ENCODE peak calls at places on chromosomes 12 and 14, in eight cellular contexts. One of them, this sample, is unnamed. For H3K4me1, the result is how much of the 10 kb centered on the place peaks cover.

GRCh38 chr12:113005759-113006158 is 27.4 kb downstream of the OAS2 start:
- DNase-seq in A549: peak
- DNase-seq in mammary epithelial cell: no peak
- DNase-seq in mesendoderm: peak
- DNase-seq in GM23248: peak
- DNase-seq in astrocyte: no peak
- DNase-seq in transverse colon: no peak
- DNase-seq in heart right ventricle: no peak
- DNase-seq in this sample: no peak

GRCh38 chr14:81137316-81137715 is 83.4 kb downstream of the GTF2A1 start:
- DNase-seq in transverse colon: no peak
- DNase-seq in GM23248: peak
- DNase-seq in A549: peak
- DNase-seq in astrocyte: peak
- DNase-seq in heart right ventricle: no peak
- DNase-seq in mammary epithelial cell: peak
- DNase-seq in mesendoderm: peak
- DNase-seq in this sample: no peak

GRCh38 chr14:77199590-77199989 is 18.0 kb downstream of the TMEM63C start:
- DNase-seq in astrocyte: no peak
- DNase-seq in GM23248: no peak
- DNase-seq in mammary epithelial cell: no peak
- DNase-seq in transverse colon: no peak
- DNase-seq in heart right ventricle: no peak
- DNase-seq in mesendoderm: no peak
- DNase-seq in A549: no peak
- DNase-seq in this sample: no peak

GRCh38 chr12:127230843-127231260 is 1036.1 kb upstream of the TMEM132C start:
- DNase-seq in GM23248: peak
- DNase-seq in heart right ventricle: no peak
- DNase-seq in mammary epithelial cell: peak
- DNase-seq in astrocyte: peak
- DNase-seq in A549: no peak
- DNase-seq in transverse colon: no peak
- DNase-seq in mesendoderm: no peak
- DNase-seq in this sample: no peak

GRCh38 chr12:130073721-130074120 is 88.5 kb upstream of the FZD10 start:
- DNase-seq in astrocyte: no peak
- DNase-seq in GM23248: no peak
- DNase-seq in mesendoderm: no peak
- DNase-seq in heart right ventricle: no peak
- DNase-seq in transverse colon: no peak
- DNase-seq in A549: no peak
- DNase-seq in mammary epithelial cell: no peak
- DNase-seq in this sample: peak

GRCh38 chr12:58206876-58207275 is 265.5 kb downstream of the ATP23 start:
- DNase-seq in heart right ventricle: no peak
- DNase-seq in GM23248: no peak
- DNase-seq in mesendoderm: peak
- DNase-seq in mammary epithelial cell: no peak
- DNase-seq in astrocyte: no peak
- DNase-seq in transverse colon: no peak
- DNase-seq in A549: no peak
- DNase-seq in this sample: no peak

GRCh38 chr12:114528766-114529165 is 122.8 kb upstream of the TBX5 start:
- DNase-seq in heart right ventricle: no peak
- DNase-seq in mesendoderm: no peak
- DNase-seq in transverse colon: no peak
- DNase-seq in mammary epithelial cell: no peak
- DNase-seq in A549: no peak
- DNase-seq in GM23248: no peak
- DNase-seq in astrocyte: no peak
- DNase-seq in this sample: no peak

GRCh38 chr12:75913502-75914110 is 118.0 kb downstream of the PHLDA1 start:
- DNase-seq in GM23248: no peak
- DNase-seq in mammary epithelial cell: no peak
- DNase-seq in heart right ventricle: peak
- DNase-seq in A549: no peak
- DNase-seq in astrocyte: peak
- DNase-seq in mesendoderm: no peak
- DNase-seq in transverse colon: no peak
- DNase-seq in this sample: no peak

GRCh38 chr12:15550778-15551177 is 228.5 kb downstream of the PTPRO start:
- DNase-seq in GM23248: no peak
- DNase-seq in A549: no peak
- DNase-seq in astrocyte: no peak
- DNase-seq in mammary epithelial cell: no peak
- DNase-seq in heart right ventricle: no peak
- DNase-seq in mesendoderm: no peak
- DNase-seq in transverse colon: no peak
- DNase-seq in this sample: no peak

GRCh38 chr12:10115311-10115710 is 14.7 kb downstream of the CLEC7A start:
- DNase-seq in heart right ventricle: no peak
- DNase-seq in mammary epithelial cell: no peak
- DNase-seq in astrocyte: no peak
- DNase-seq in mesendoderm: no peak
- DNase-seq in A549: no peak
- DNase-seq in GM23248: no peak
- DNase-seq in transverse colon: no peak
- DNase-seq in this sample: no peak

GRCh38 chr14:103216399-103216798 is 93.1 kb downstream of the TNFAIP2 start:
- DNase-seq in heart right ventricle: no peak
- DNase-seq in mesendoderm: no peak
- DNase-seq in A549: no peak
- DNase-seq in transverse colon: no peak
- DNase-seq in mammary epithelial cell: no peak
- DNase-seq in astrocyte: no peak
- DNase-seq in GM23248: no peak
- DNase-seq in this sample: no peak

GRCh38 chr14:34750670-34751069 is 36.3 kb upstream of the CFL2 start:
- DNase-seq in heart right ventricle: no peak
- DNase-seq in A549: no peak
- DNase-seq in transverse colon: no peak
- DNase-seq in mesendoderm: no peak
- DNase-seq in GM23248: peak
- DNase-seq in mammary epithelial cell: peak
- DNase-seq in astrocyte: peak
- DNase-seq in this sample: no peak

GRCh38 chr12:26271024-26271423 is 75.7 kb downstream of the SSPN start:
- DNase-seq in mesendoderm: peak
- DNase-seq in A549: no peak
- DNase-seq in heart right ventricle: no peak
- DNase-seq in mammary epithelial cell: no peak
- DNase-seq in GM23248: peak
- DNase-seq in astrocyte: peak
- DNase-seq in transverse colon: no peak
- DNase-seq in this sample: no peak

GRCh38 chr14:61615743-61616523 is 79.4 kb upstream of the HIF1A start:
- DNase-seq in astrocyte: peak
- DNase-seq in mammary epithelial cell: no peak
- DNase-seq in transverse colon: no peak
- DNase-seq in A549: no peak
- DNase-seq in GM23248: no peak
- DNase-seq in mesendoderm: no peak
- DNase-seq in heart right ventricle: no peak
- DNase-seq in this sample: no peak

GRCh38 chr12:117189725-117190209 is 503 bp downstream of the FBXO21 start:
- DNase-seq in mammary epithelial cell: peak
- DNase-seq in astrocyte: peak
- DNase-seq in A549: peak
- DNase-seq in transverse colon: peak
- DNase-seq in GM23248: peak
- DNase-seq in mesendoderm: peak
- DNase-seq in heart right ventricle: peak
- DNase-seq in this sample: no peak

GRCh38 chr14:56005580-56006053 is 112.6 kb upstream of the PELI2 start:
- DNase-seq in astrocyte: peak
- DNase-seq in heart right ventricle: no peak
- DNase-seq in mammary epithelial cell: no peak
- DNase-seq in mesendoderm: peak
- DNase-seq in GM23248: peak
- DNase-seq in A549: no peak
- DNase-seq in transverse colon: no peak
- DNase-seq in this sample: no peak

GRCh38 chr12:72491399-72491798 is 219.2 kb downstream of the TRHDE start:
- DNase-seq in transverse colon: no peak
- DNase-seq in A549: no peak
- DNase-seq in mesendoderm: no peak
- DNase-seq in mammary epithelial cell: no peak
- DNase-seq in heart right ventricle: no peak
- DNase-seq in astrocyte: peak
- DNase-seq in GM23248: peak
- DNase-seq in this sample: no peak

DNA sequence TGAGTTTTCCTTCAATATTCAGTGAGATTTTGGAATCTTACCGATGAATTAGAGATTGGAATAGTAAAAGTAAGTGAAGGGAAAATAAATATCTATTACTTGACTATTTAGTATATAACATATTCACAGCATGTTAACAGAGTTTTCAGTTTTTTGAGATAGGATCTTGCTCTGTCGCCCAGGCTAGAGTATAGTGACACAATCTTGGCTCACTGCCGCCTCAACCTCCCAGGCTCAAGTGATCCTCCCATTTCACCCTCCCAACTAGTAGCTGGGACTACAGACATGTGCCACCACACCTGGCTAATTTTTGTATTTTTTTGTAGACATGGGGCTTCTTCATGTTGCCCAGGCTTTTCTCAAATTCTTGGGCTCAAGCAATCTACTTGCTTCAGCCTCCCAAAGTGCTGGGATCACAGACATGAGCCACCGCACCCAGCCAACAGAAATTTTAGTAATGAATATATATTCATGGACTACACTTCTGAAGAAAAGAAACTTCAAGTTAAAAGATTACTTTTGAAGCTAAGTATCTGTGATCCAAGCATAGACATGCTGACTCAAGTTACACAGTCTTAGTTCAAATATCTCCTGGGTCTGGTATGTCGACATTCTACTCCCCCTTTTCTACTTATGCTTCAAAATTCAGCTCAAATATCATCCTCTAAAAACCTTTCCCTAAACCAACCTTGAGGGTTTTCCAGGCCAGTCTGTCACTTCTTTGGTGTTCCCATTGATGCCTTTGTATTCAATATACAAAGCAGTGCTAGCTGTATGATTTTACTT is 13.8 kb downstream of the UBE2N start:
- DNase-seq in transverse colon: no peak
- DNase-seq in mesendoderm: no peak
- DNase-seq in GM23248: peak
- DNase-seq in heart right ventricle: no peak
- DNase-seq in mammary epithelial cell: no peak
- DNase-seq in astrocyte: peak
- DNase-seq in A549: no peak
- DNase-seq in this sample: no peak
- H3K4me1 ChIP-seq in transverse colon: under half
- H3K4me1 ChIP-seq in mesendoderm: under half
- H3K4me1 ChIP-seq in GM23248: half or more
- H3K4me1 ChIP-seq in heart right ventricle: half or more
- H3K4me1 ChIP-seq in mammary epithelial cell: under half
- H3K4me1 ChIP-seq in astrocyte: under half
- H3K4me1 ChIP-seq in A549: half or more
- H3K4me1 ChIP-seq in this sample: under half

DNA sequence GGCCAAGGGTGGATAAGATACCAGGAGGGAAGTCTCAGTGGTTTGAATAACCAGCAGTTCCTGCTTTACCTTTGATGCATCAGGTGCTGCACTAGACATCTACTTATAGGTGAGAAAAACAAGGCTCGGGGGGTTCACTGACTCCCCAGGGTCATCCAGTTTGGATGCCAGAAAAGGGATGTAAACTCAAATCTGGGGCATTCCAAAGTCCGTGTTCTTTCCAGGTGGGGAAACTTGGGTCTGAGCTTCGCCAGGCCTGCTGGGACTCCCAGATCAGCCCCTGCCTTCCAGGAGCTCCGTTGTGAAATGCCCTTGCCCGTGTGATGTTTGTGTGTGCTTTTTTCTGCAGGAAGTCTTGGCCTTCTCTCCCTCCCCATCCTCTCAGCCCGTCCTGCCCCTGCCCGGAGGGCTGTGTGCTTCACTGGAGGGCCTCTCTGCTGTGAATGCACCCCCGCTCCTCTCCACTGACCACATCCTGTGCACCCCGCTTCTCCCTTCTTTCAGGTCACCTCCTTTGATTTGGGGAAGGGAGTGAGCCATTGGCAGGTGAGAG is 42.1 kb downstream of the TSPAN9 start:
- DNase-seq in GM23248: no peak
- DNase-seq in transverse colon: no peak
- DNase-seq in heart right ventricle: no peak
- DNase-seq in mesendoderm: no peak
- DNase-seq in mammary epithelial cell: peak
- DNase-seq in A549: no peak
- DNase-seq in astrocyte: no peak
- DNase-seq in this sample: no peak
- H3K4me1 ChIP-seq in GM23248: under half
- H3K4me1 ChIP-seq in transverse colon: under half
- H3K4me1 ChIP-seq in heart right ventricle: half or more
- H3K4me1 ChIP-seq in mesendoderm: under half
- H3K4me1 ChIP-seq in mammary epithelial cell: half or more
- H3K4me1 ChIP-seq in A549: under half
- H3K4me1 ChIP-seq in astrocyte: half or more
- H3K4me1 ChIP-seq in this sample: under half

DNA sequence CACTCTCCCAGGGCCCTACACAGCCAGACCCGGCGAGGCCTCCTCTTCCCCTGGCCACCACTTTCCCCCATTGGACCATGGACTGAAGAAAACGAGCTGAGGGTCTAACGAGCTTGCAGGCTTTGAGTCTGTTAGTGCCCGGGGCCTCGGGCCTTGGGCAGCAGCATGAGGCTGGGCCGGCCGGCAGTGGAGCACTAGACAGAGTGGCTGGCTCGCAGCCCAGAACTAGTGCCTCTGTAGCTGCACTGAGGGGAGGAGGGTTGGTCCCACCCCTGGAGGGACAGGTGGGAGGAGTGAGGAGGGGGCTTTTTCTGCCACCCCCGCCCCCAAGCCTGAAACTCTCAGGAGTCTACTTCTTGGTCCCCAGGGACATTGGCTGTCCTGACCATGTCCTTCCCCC is 38.7 kb downstream of the SLC6A12 start:
- DNase-seq in heart right ventricle: peak
- DNase-seq in mammary epithelial cell: no peak
- DNase-seq in transverse colon: no peak
- DNase-seq in A549: no peak
- DNase-seq in astrocyte: no peak
- DNase-seq in GM23248: peak
- DNase-seq in mesendoderm: no peak
- DNase-seq in this sample: no peak
- H3K4me1 ChIP-seq in heart right ventricle: half or more
- H3K4me1 ChIP-seq in mammary epithelial cell: under half
- H3K4me1 ChIP-seq in transverse colon: under half
- H3K4me1 ChIP-seq in A549: under half
- H3K4me1 ChIP-seq in astrocyte: under half
- H3K4me1 ChIP-seq in GM23248: under half
- H3K4me1 ChIP-seq in mesendoderm: under half
- H3K4me1 ChIP-seq in this sample: under half

DNA sequence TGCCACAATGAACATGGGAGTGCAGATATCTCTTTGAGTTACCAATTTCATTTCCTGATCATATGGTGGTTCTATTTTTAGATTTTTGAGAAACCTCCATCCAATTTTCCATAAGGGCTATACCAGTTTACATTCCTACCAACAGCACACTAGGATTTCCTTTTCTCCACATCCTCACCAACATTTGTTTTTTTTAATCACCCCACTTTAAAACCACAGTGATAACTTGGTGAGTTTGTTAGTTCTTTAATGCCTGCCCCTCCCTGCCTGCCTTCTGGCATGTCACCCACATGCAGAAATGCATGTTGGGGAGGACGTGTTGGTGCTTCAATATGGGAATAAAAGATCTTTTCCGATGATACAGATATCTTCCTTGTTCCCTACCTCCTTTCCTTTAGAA is 167.9 kb downstream of the CAND1 start:
- DNase-seq in heart right ventricle: no peak
- DNase-seq in astrocyte: no peak
- DNase-seq in A549: no peak
- DNase-seq in transverse colon: no peak
- DNase-seq in mesendoderm: no peak
- DNase-seq in GM23248: no peak
- DNase-seq in mammary epithelial cell: no peak
- DNase-seq in this sample: no peak
- H3K4me1 ChIP-seq in heart right ventricle: under half
- H3K4me1 ChIP-seq in astrocyte: under half
- H3K4me1 ChIP-seq in A549: under half
- H3K4me1 ChIP-seq in transverse colon: under half
- H3K4me1 ChIP-seq in mesendoderm: under half
- H3K4me1 ChIP-seq in GM23248: under half
- H3K4me1 ChIP-seq in mammary epithelial cell: under half
- H3K4me1 ChIP-seq in this sample: under half

This sample was measured in prostate gland.